ENCODE peak calls at places on chromosomes 7 and 10, in ten cellular contexts. One of them, this sample, is unnamed.

GRCh38 chr7:28465697-28466096 is 53.4 kb downstream of the CREB5 start:
- DNase-seq in spleen: no peak
- DNase-seq in effector memory CD4-positive, alpha-beta T cell: no peak
- DNase-seq in fibroblast of lung: no peak
- DNase-seq in OCI-LY7: no peak
- DNase-seq in CD4-positive, alpha-beta T cell: no peak
- DNase-seq in heart left ventricle: no peak
- DNase-seq in cardiac muscle cell: no peak
- DNase-seq in astrocyte: no peak
- DNase-seq in IMR-90: no peak
- DNase-seq in this sample: no peak

GRCh38 chr7:2840458-2840857 is 3.6 kb downstream of the GNA12 start:
- DNase-seq in spleen: no peak
- DNase-seq in effector memory CD4-positive, alpha-beta T cell: no peak
- DNase-seq in fibroblast of lung: no peak
- DNase-seq in OCI-LY7: no peak
- DNase-seq in CD4-positive, alpha-beta T cell: no peak
- DNase-seq in heart left ventricle: no peak
- DNase-seq in cardiac muscle cell: no peak
- DNase-seq in astrocyte: no peak
- DNase-seq in IMR-90: no peak
- DNase-seq in this sample: no peak

GRCh38 chr7:127231415-127231814 is 21.3 kb downstream of the GRM8 start:
- DNase-seq in spleen: no peak
- DNase-seq in effector memory CD4-positive, alpha-beta T cell: no peak
- DNase-seq in fibroblast of lung: no peak
- DNase-seq in OCI-LY7: no peak
- DNase-seq in CD4-positive, alpha-beta T cell: no peak
- DNase-seq in heart left ventricle: no peak
- DNase-seq in cardiac muscle cell: no peak
- DNase-seq in astrocyte: no peak
- DNase-seq in IMR-90: no peak
- DNase-seq in this sample: no peak

GRCh38 chr7:43764807-43765491 is 6.5 kb downstream of the BLVRA start:
- DNase-seq in spleen: no peak
- DNase-seq in effector memory CD4-positive, alpha-beta T cell: no peak
- DNase-seq in fibroblast of lung: peak
- DNase-seq in OCI-LY7: no peak
- DNase-seq in CD4-positive, alpha-beta T cell: no peak
- DNase-seq in heart left ventricle: no peak
- DNase-seq in cardiac muscle cell: no peak
- DNase-seq in astrocyte: peak
- DNase-seq in IMR-90: peak
- DNase-seq in this sample: peak

GRCh38 chr7:68699090-68699711 is 899.1 kb upstream of the AUTS2 start:
- DNase-seq in spleen: no peak
- DNase-seq in effector memory CD4-positive, alpha-beta T cell: no peak
- DNase-seq in fibroblast of lung: peak
- DNase-seq in OCI-LY7: no peak
- DNase-seq in CD4-positive, alpha-beta T cell: no peak
- DNase-seq in heart left ventricle: no peak
- DNase-seq in cardiac muscle cell: no peak
- DNase-seq in astrocyte: peak
- DNase-seq in IMR-90: peak
- DNase-seq in this sample: no peak

GRCh38 chr10:120131183-120131582 is 238.7 kb downstream of the SEC23IP start:
- DNase-seq in spleen: no peak
- DNase-seq in effector memory CD4-positive, alpha-beta T cell: no peak
- DNase-seq in fibroblast of lung: no peak
- DNase-seq in OCI-LY7: peak
- DNase-seq in CD4-positive, alpha-beta T cell: no peak
- DNase-seq in heart left ventricle: no peak
- DNase-seq in cardiac muscle cell: peak
- DNase-seq in astrocyte: peak
- DNase-seq in IMR-90: no peak
- DNase-seq in this sample: no peak

GRCh38 chr7:1422512-1423265 is 36.6 kb downstream of the MICALL2 start:
- DNase-seq in spleen: no peak
- DNase-seq in effector memory CD4-positive, alpha-beta T cell: no peak
- DNase-seq in fibroblast of lung: no peak
- DNase-seq in OCI-LY7: no peak
- DNase-seq in CD4-positive, alpha-beta T cell: no peak
- DNase-seq in heart left ventricle: no peak
- DNase-seq in cardiac muscle cell: no peak
- DNase-seq in astrocyte: no peak
- DNase-seq in IMR-90: no peak
- DNase-seq in this sample: no peak

GRCh38 chr7:24834150-24834798 is 77.0 kb upstream of the GSDME start:
- DNase-seq in spleen: peak
- DNase-seq in effector memory CD4-positive, alpha-beta T cell: no peak
- DNase-seq in fibroblast of lung: no peak
- DNase-seq in OCI-LY7: no peak
- DNase-seq in CD4-positive, alpha-beta T cell: no peak
- DNase-seq in heart left ventricle: no peak
- DNase-seq in cardiac muscle cell: no peak
- DNase-seq in astrocyte: no peak
- DNase-seq in IMR-90: no peak
- DNase-seq in this sample: no peak

GRCh38 chr7:133582766-133583523 is 330.1 kb downstream of the EXOC4 start:
- DNase-seq in spleen: no peak
- DNase-seq in effector memory CD4-positive, alpha-beta T cell: no peak
- DNase-seq in fibroblast of lung: peak
- DNase-seq in OCI-LY7: no peak
- DNase-seq in CD4-positive, alpha-beta T cell: no peak
- DNase-seq in heart left ventricle: no peak
- DNase-seq in cardiac muscle cell: no peak
- DNase-seq in astrocyte: peak
- DNase-seq in IMR-90: peak
- DNase-seq in this sample: no peak

DNA sequence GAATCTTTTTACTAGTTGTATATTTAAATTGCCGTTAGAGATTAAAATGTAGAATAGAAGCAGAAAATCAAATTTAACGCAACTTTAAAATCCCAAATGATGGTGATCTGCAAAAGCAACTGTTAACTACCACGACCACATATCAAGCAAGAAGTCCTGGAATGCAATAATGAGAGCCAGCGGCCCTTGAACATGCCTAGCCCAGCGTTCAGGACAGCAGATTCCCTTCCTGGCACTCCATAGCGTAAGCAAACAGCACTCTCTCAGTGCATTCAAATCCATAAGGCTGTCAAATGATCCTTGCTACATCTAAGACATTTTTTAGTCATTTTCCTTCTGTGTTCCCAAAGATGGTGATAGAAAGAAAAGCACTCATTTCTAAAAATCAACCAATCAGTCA is 48.2 kb downstream of the CHST15 start:
- DNase-seq in spleen: no peak
- DNase-seq in effector memory CD4-positive, alpha-beta T cell: no peak
- DNase-seq in fibroblast of lung: no peak
- DNase-seq in OCI-LY7: no peak
- DNase-seq in CD4-positive, alpha-beta T cell: no peak
- DNase-seq in heart left ventricle: no peak
- DNase-seq in cardiac muscle cell: no peak
- DNase-seq in astrocyte: no peak
- DNase-seq in IMR-90: no peak
- DNase-seq in this sample: no peak
- H3K27ac ChIP-seq in spleen: no peak
- H3K27ac ChIP-seq in effector memory CD4-positive, alpha-beta T cell: no peak
- H3K27ac ChIP-seq in fibroblast of lung: no peak
- H3K27ac ChIP-seq in OCI-LY7: no peak
- H3K27ac ChIP-seq in CD4-positive, alpha-beta T cell: no peak
- H3K27ac ChIP-seq in heart left ventricle: no peak
- H3K27ac ChIP-seq in cardiac muscle cell: no peak
- H3K27ac ChIP-seq in astrocyte: no peak
- H3K27ac ChIP-seq in IMR-90: no peak
- H3K27ac ChIP-seq in this sample: no peak

GRCh38 chr10:1409359-1409750 is 328.0 kb downstream of the ADARB2 start:
- DNase-seq in spleen: no peak
- DNase-seq in effector memory CD4-positive, alpha-beta T cell: no peak
- DNase-seq in fibroblast of lung: no peak
- DNase-seq in OCI-LY7: no peak
- DNase-seq in CD4-positive, alpha-beta T cell: no peak
- DNase-seq in heart left ventricle: no peak
- DNase-seq in cardiac muscle cell: no peak
- DNase-seq in astrocyte: no peak
- DNase-seq in IMR-90: no peak
- DNase-seq in this sample: no peak

GRCh38 chr10:1411451-1411850 is 325.9 kb downstream of the ADARB2 start:
- DNase-seq in spleen: peak
- DNase-seq in effector memory CD4-positive, alpha-beta T cell: no peak
- DNase-seq in fibroblast of lung: no peak
- DNase-seq in OCI-LY7: no peak
- DNase-seq in CD4-positive, alpha-beta T cell: no peak
- DNase-seq in heart left ventricle: no peak
- DNase-seq in cardiac muscle cell: no peak
- DNase-seq in astrocyte: no peak
- DNase-seq in IMR-90: no peak
- DNase-seq in this sample: no peak

GRCh38 chr10:1408656-1409358 is 328.5 kb downstream of the ADARB2 start:
- DNase-seq in spleen: peak
- DNase-seq in effector memory CD4-positive, alpha-beta T cell: no peak
- DNase-seq in fibroblast of lung: no peak
- DNase-seq in OCI-LY7: no peak
- DNase-seq in CD4-positive, alpha-beta T cell: no peak
- DNase-seq in heart left ventricle: no peak
- DNase-seq in cardiac muscle cell: no peak
- DNase-seq in astrocyte: no peak
- DNase-seq in IMR-90: no peak
- DNase-seq in this sample: no peak

GRCh38 chr10:1410469-1411395 is 326.6 kb downstream of the ADARB2 start:
- DNase-seq in spleen: peak
- DNase-seq in effector memory CD4-positive, alpha-beta T cell: no peak
- DNase-seq in fibroblast of lung: no peak
- DNase-seq in OCI-LY7: no peak
- DNase-seq in CD4-positive, alpha-beta T cell: no peak
- DNase-seq in heart left ventricle: no peak
- DNase-seq in cardiac muscle cell: no peak
- DNase-seq in astrocyte: no peak
- DNase-seq in IMR-90: no peak
- DNase-seq in this sample: no peak

GRCh38 chr10:1410032-1410431 is 327.3 kb downstream of the ADARB2 start:
- DNase-seq in spleen: peak
- DNase-seq in effector memory CD4-positive, alpha-beta T cell: no peak
- DNase-seq in fibroblast of lung: no peak
- DNase-seq in OCI-LY7: no peak
- DNase-seq in CD4-positive, alpha-beta T cell: no peak
- DNase-seq in heart left ventricle: no peak
- DNase-seq in cardiac muscle cell: no peak
- DNase-seq in astrocyte: no peak
- DNase-seq in IMR-90: no peak
- DNase-seq in this sample: no peak
- H3K27ac ChIP-seq in spleen: no peak
- H3K27ac ChIP-seq in effector memory CD4-positive, alpha-beta T cell: no peak
- H3K27ac ChIP-seq in fibroblast of lung: no peak
- H3K27ac ChIP-seq in OCI-LY7: no peak
- H3K27ac ChIP-seq in CD4-positive, alpha-beta T cell: no peak
- H3K27ac ChIP-seq in heart left ventricle: no peak
- H3K27ac ChIP-seq in cardiac muscle cell: no peak
- H3K27ac ChIP-seq in astrocyte: no peak
- H3K27ac ChIP-seq in IMR-90: no peak
- H3K27ac ChIP-seq in this sample: no peak

GRCh38 chr7:78121878-78122277 is 323.3 kb downstream of the PHTF2 start:
- DNase-seq in spleen: no peak
- DNase-seq in effector memory CD4-positive, alpha-beta T cell: no peak
- DNase-seq in fibroblast of lung: no peak
- DNase-seq in OCI-LY7: no peak
- DNase-seq in CD4-positive, alpha-beta T cell: no peak
- DNase-seq in heart left ventricle: no peak
- DNase-seq in cardiac muscle cell: no peak
- DNase-seq in astrocyte: no peak
- DNase-seq in IMR-90: no peak
- DNase-seq in this sample: no peak
- H3K27ac ChIP-seq in spleen: no peak
- H3K27ac ChIP-seq in effector memory CD4-positive, alpha-beta T cell: no peak
- H3K27ac ChIP-seq in fibroblast of lung: no peak
- H3K27ac ChIP-seq in OCI-LY7: no peak
- H3K27ac ChIP-seq in CD4-positive, alpha-beta T cell: no peak
- H3K27ac ChIP-seq in heart left ventricle: no peak
- H3K27ac ChIP-seq in cardiac muscle cell: no peak
- H3K27ac ChIP-seq in astrocyte: no peak
- H3K27ac ChIP-seq in IMR-90: no peak
- H3K27ac ChIP-seq in this sample: no peak

DNA sequence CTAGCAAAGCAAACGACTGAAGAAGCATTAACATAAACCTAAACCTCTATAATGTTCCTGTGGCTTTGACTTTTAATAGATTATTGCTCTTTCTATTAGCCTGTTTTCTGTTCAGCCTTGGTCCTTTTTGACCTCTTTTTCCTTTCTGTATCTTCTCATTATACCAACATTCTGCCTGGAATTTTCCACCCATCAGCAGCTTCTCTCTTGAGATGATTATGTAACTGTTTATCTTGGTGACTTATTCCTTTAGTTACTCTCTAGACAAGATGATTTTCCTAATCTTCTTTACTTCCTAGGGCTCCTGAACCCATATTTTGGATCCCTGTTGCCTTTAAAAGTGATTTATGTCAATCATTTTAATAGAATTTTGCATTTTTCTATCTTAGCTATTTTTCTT is 81.1 kb downstream of the MYO3A start:
- DNase-seq in spleen: no peak
- DNase-seq in effector memory CD4-positive, alpha-beta T cell: no peak
- DNase-seq in fibroblast of lung: no peak
- DNase-seq in OCI-LY7: no peak
- DNase-seq in CD4-positive, alpha-beta T cell: no peak
- DNase-seq in heart left ventricle: no peak
- DNase-seq in cardiac muscle cell: no peak
- DNase-seq in astrocyte: no peak
- DNase-seq in IMR-90: no peak
- DNase-seq in this sample: no peak
- H3K27ac ChIP-seq in spleen: no peak
- H3K27ac ChIP-seq in effector memory CD4-positive, alpha-beta T cell: no peak
- H3K27ac ChIP-seq in fibroblast of lung: no peak
- H3K27ac ChIP-seq in OCI-LY7: no peak
- H3K27ac ChIP-seq in CD4-positive, alpha-beta T cell: no peak
- H3K27ac ChIP-seq in heart left ventricle: no peak
- H3K27ac ChIP-seq in cardiac muscle cell: no peak
- H3K27ac ChIP-seq in astrocyte: no peak
- H3K27ac ChIP-seq in IMR-90: no peak
- H3K27ac ChIP-seq in this sample: no peak

GRCh38 chr7:140904081-140904480 is 20.6 kb downstream of the BRAF start:
- DNase-seq in spleen: no peak
- DNase-seq in effector memory CD4-positive, alpha-beta T cell: no peak
- DNase-seq in fibroblast of lung: no peak
- DNase-seq in OCI-LY7: no peak
- DNase-seq in CD4-positive, alpha-beta T cell: no peak
- DNase-seq in heart left ventricle: no peak
- DNase-seq in cardiac muscle cell: no peak
- DNase-seq in astrocyte: no peak
- DNase-seq in IMR-90: peak
- DNase-seq in this sample: no peak
- H3K27ac ChIP-seq in spleen: no peak
- H3K27ac ChIP-seq in effector memory CD4-positive, alpha-beta T cell: no peak
- H3K27ac ChIP-seq in fibroblast of lung: no peak
- H3K27ac ChIP-seq in OCI-LY7: no peak
- H3K27ac ChIP-seq in CD4-positive, alpha-beta T cell: no peak
- H3K27ac ChIP-seq in heart left ventricle: no peak
- H3K27ac ChIP-seq in cardiac muscle cell: no peak
- H3K27ac ChIP-seq in astrocyte: no peak
- H3K27ac ChIP-seq in IMR-90: no peak
- H3K27ac ChIP-seq in this sample: no peak

This sample was measured in epithelial cell of prostate.